ENCODE peak calls at places on chromosomes 16 and 17, in seven cellular contexts. L is cardiac muscle cell, F is ovary, Z is tibial artery, S is heart left ventricle, N is HCT116, U is NT2/D1. C is an unnamed sample.

GRCh38 chr16:48353565-48354163 is 31.5 kb downstream of the SIAH1 start:
- DNase-seq in L (peak; percentile 86), F (peak; percentile 65), Z (peak; percentile 78), S (peak; percentile 53), N (peak; percentile 51), U (peak; percentile 63), C (peak; percentile 50)

GRCh38 chr17:15999974-16000827 is 577 bp downstream of the TTC19 start:
- DNase-seq in L (peak; percentile 44), F (peak; percentile 41), Z (peak; percentile 74), S (peak; percentile 39), N (no peak), U (no peak), C (no peak)

GRCh38 chr17:41048441-41048840 is 1.3 kb upstream of the KRTAP2-1 start:
- DNase-seq in L (no peak), F (no peak), Z (no peak), S (no peak), N (no peak), U (no peak), C (no peak)

GRCh38 chr16:12321363-12321762 is 344.8 kb downstream of the SNX29 start:
- DNase-seq in L (no peak), F (no peak), Z (no peak), S (no peak), N (no peak), U (no peak), C (no peak)

GRCh38 chr17:14060706-14061105 is 8.6 kb upstream of the COX10 start:
- DNase-seq in L (no peak), F (no peak), Z (no peak), S (no peak), N (no peak), U (no peak), C (no peak)

GRCh38 chr16:84207266-84207665 is 16.3 kb downstream of the ADAD2 start:
- DNase-seq in L (no peak), F (no peak), Z (no peak), S (no peak), N (no peak), U (no peak), C (no peak)

GRCh38 chr16:65576631-65577030 is 454.8 kb upstream of the CDH11 start:
- DNase-seq in L (no peak), F (no peak), Z (no peak), S (no peak), N (no peak), U (peak; percentile 33), C (peak; percentile 55)

GRCh38 chr17:58525239-58525638 is 10.8 kb upstream of the MTMR4 start:
- DNase-seq in L (peak; percentile 99), F (peak; percentile 67), Z (peak; percentile 89), S (peak; percentile 52), N (no peak), U (no peak), C (no peak)

GRCh38 chr17:3894927-3895343 is 2.1 kb upstream of the CAMKK1 start:
- DNase-seq in L (peak; percentile 37), F (no peak), Z (no peak), S (peak; percentile 61), N (no peak), U (no peak), C (no peak)

GRCh38 chr17:49269356-49269755 is 38.8 kb upstream of the PHOSPHO1 start:
- DNase-seq in L (no peak), F (no peak), Z (no peak), S (no peak), N (no peak), U (no peak), C (no peak)

GRCh38 chr17:49267912-49268311 is 37.3 kb upstream of the PHOSPHO1 start:
- DNase-seq in L (no peak), F (no peak), Z (no peak), S (no peak), N (no peak), U (no peak), C (no peak)

GRCh38 chr17:49260922-49261291 is 30.3 kb upstream of the PHOSPHO1 start:
- DNase-seq in L (no peak), F (no peak), Z (no peak), S (no peak), N (no peak), U (no peak), C (no peak)

GRCh38 chr17:49260011-49260921 is 29.7 kb upstream of the PHOSPHO1 start:
- DNase-seq in L (peak; percentile 86), F (peak; percentile 20), Z (peak; percentile 73), S (peak; percentile 77), N (peak; percentile 84), U (no peak), C (no peak)

DNA sequence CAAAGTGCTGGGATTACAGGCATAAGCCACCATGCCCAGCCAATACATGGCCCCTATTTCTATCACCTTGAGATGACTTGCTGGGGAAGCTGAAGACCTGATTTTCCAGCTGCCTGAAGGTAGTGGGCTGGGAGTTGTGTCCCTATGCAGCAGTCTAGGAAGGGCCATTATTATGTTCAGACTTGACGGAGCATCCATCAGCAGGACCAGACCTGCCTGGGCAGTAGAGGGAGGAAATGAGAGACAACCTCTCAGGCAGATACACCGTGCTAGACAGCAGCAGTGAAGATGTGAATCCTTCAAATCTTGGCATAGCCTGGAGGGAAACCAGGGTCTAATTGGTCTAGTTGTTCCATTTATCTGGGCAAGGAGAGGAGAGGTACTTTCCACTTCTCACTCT is 35.6 kb upstream of the PHOSPHO1 start:
- DNase-seq in L (no peak), F (no peak), Z (no peak), S (no peak), N (no peak), U (no peak), C (no peak)
- H3K9me3 ChIP-seq in L (no peaks in the 10 kb centered on the region), F (no peaks in the 10 kb centered on the region), Z (no peaks in the 10 kb centered on the region), S (no peaks in the 10 kb centered on the region), N (no peaks in the 10 kb centered on the region), U (no peaks in the 10 kb centered on the region), C (no peaks in the 10 kb centered on the region)

GRCh38 chr16:75000481-75001081 is 1.8 kb downstream of the ZNRF1 start:
- DNase-seq in L (peak; percentile 18), F (no peak), Z (no peak), S (peak; percentile 42), N (no peak), U (no peak), C (no peak)

GRCh38 chr16:75004460-75004859 is 5.6 kb downstream of the ZNRF1 start:
- DNase-seq in L (no peak), F (no peak), Z (no peak), S (no peak), N (no peak), U (no peak), C (no peak)

GRCh38 chr16:75005697-75006096 is 6.9 kb downstream of the ZNRF1 start:
- DNase-seq in L (no peak), F (no peak), Z (no peak), S (no peak), N (no peak), U (no peak), C (no peak)

GRCh38 chr16:75002474-75002873 is 3.6 kb downstream of the ZNRF1 start:
- DNase-seq in L (no peak), F (no peak), Z (no peak), S (no peak), N (no peak), U (no peak), C (no peak)

GRCh38 chr16:75003931-75004330 is 5.1 kb downstream of the ZNRF1 start:
- DNase-seq in L (no peak), F (no peak), Z (no peak), S (no peak), N (no peak), U (no peak), C (no peak)
- H3K4me1 ChIP-seq in L (peaks cover 43% of the 10 kb centered on the region), F (peaks cover 1% of the 10 kb centered on the region), Z (peaks cover 8% of the 10 kb centered on the region), S (peaks cover 63% of the 10 kb centered on the region), N (peaks cover 29% of the 10 kb centered on the region), U (peaks cover 13% of the 10 kb centered on the region), C (peaks cover 2% of the 10 kb centered on the region)

GRCh38 chr16:842631-843560 is 42.4 kb upstream of the GNG13 start:
- DNase-seq in L (no peak), F (no peak), Z (no peak), S (no peak), N (no peak), U (no peak), C (no peak)
- H3K9me3 ChIP-seq in L (no peaks in the 10 kb centered on the region), F (no peaks in the 10 kb centered on the region), Z (no peaks in the 10 kb centered on the region), S (no peaks in the 10 kb centered on the region), N (no peaks in the 10 kb centered on the region), U (no peaks in the 10 kb centered on the region), C (no peaks in the 10 kb centered on the region)

GRCh38 chr16:21628772-21629171 is 23.6 kb downstream of the IGSF6 start:
- DNase-seq in L (no peak), F (no peak), Z (no peak), S (no peak), N (no peak), U (no peak), C (no peak)

GRCh38 chr16:21638573-21638975 is 13.8 kb downstream of the IGSF6 start:
- DNase-seq in L (peak; percentile 42), F (no peak), Z (no peak), S (no peak), N (no peak), U (no peak), C (no peak)

GRCh38 chr16:21639493-21639892 is 12.9 kb downstream of the IGSF6 start:
- DNase-seq in L (no peak), F (no peak), Z (no peak), S (no peak), N (no peak), U (no peak), C (no peak)

GRCh38 chr16:21637032-21637968 is 15.1 kb downstream of the IGSF6 start:
- DNase-seq in L (no peak), F (no peak), Z (no peak), S (no peak), N (no peak), U (no peak), C (no peak)

GRCh38 chr16:21634216-21634615 is 18.2 kb downstream of the IGSF6 start:
- DNase-seq in L (no peak), F (no peak), Z (no peak), S (no peak), N (no peak), U (no peak), C (no peak)
- H3K4me1 ChIP-seq in L (no peaks in the 10 kb centered on the region), F (no peaks in the 10 kb centered on the region), Z (no peaks in the 10 kb centered on the region), S (no peaks in the 10 kb centered on the region), N (no peaks in the 10 kb centered on the region), U (peaks cover 2% of the 10 kb centered on the region), C (no peaks in the 10 kb centered on the region)

GRCh38 chr16:35906440-35906839 is 2447.0 kb downstream of the TP53TG3F start:
- DNase-seq in L (no peak), F (no peak), Z (no peak), S (no peak), N (no peak), U (no peak), C (no peak)
- H3K9me3 ChIP-seq in L (no peaks in the 10 kb centered on the region), F (no peaks in the 10 kb centered on the region), Z (no peaks in the 10 kb centered on the region), S (no peaks in the 10 kb centered on the region), N (no peaks in the 10 kb centered on the region), U (peaks cover 5% of the 10 kb centered on the region), C (peaks cover 14% of the 10 kb centered on the region)

GRCh38 chr17:42133461-42134041 is 10.9 kb downstream of the HSPB9 start:
- DNase-seq in L (no peak), F (no peak), Z (no peak), S (no peak), N (no peak), U (no peak), C (no peak)

GRCh38 chr17:42135151-42135550 is 12.5 kb downstream of the HSPB9 start:
- DNase-seq in L (no peak), F (no peak), Z (no peak), S (no peak), N (no peak), U (no peak), C (no peak)

GRCh38 chr17:42132941-42133340 is 10.3 kb downstream of the HSPB9 start:
- DNase-seq in L (peak; percentile 80), F (no peak), Z (peak; percentile 77), S (peak; percentile 65), N (no peak), U (no peak), C (no peak)

GRCh38 chr17:42136654-42137051 is 14.0 kb downstream of the HSPB9 start:
- DNase-seq in L (no peak), F (no peak), Z (no peak), S (no peak), N (no peak), U (no peak), C (no peak)

GRCh38 chr17:42135664-42136653 is 13.4 kb downstream of the HSPB9 start:
- DNase-seq in L (peak; percentile 86), F (peak; percentile 78), Z (peak; percentile 78), S (peak; percentile 88), N (peak; percentile 7), U (no peak), C (no peak)
- H3K4me1 ChIP-seq in L (peaks cover 9% of the 10 kb centered on the region), F (peaks cover 10% of the 10 kb centered on the region), Z (peaks cover 16% of the 10 kb centered on the region), S (peaks cover 95% of the 10 kb centered on the region), N (no peaks in the 10 kb centered on the region), U (peaks cover 13% of the 10 kb centered on the region), C (no peaks in the 10 kb centered on the region)